ENCODE peak calls at places on chromosomes 6 and 20, in four cellular contexts. O, K, M and E are unnamed samples.

GRCh38 chr6:30396833-30397479 is 52.0 kb downstream of the RPP21 start:
- DNase-seq in O (peak), K (peak), M (peak), E (peak)

GRCh38 chr20:3922223-3922982 is 33.2 kb downstream of the PANK2 start:
- DNase-seq in O (no peak), K (no peak), M (no peak), E (peak)

GRCh38 chr20:15854871-15855270 is 718.4 kb downstream of the KIF16B start:
- DNase-seq in O (no peak), K (no peak), M (no peak), E (no peak)

GRCh38 chr6:153167907-153168306 is 36.8 kb upstream of the RGS17 start:
- DNase-seq in O (no peak), K (no peak), M (no peak), E (no peak)

GRCh38 chr6:53192590-53193232 is 44.1 kb upstream of the GCM1 start:
- DNase-seq in O (no peak), K (no peak), M (no peak), E (no peak)

GRCh38 chr20:63706027-63706695 is 1.6 kb downstream of the ARFRP1 start:
- DNase-seq in O (no peak), K (no peak), M (no peak), E (no peak)

GRCh38 chr6:24969343-24969860 is 33.6 kb upstream of the RIPOR2 start:
- DNase-seq in O (no peak), K (no peak), M (no peak), E (no peak)

GRCh38 chr6:157638779-157639178 is 184.3 kb upstream of the SNX9 start:
- DNase-seq in O (no peak), K (no peak), M (no peak), E (no peak)

GRCh38 chr6:109164331-109164730 is 69.0 kb downstream of the CEP57L1 start:
- DNase-seq in O (no peak), K (no peak), M (no peak), E (no peak)

GRCh38 chr20:46979603-46980241 is 85.1 kb downstream of the EYA2 start:
- DNase-seq in O (no peak), K (no peak), M (no peak), E (no peak)

GRCh38 chr6:107673076-107673494 is 151.0 kb downstream of the SCML4 start:
- DNase-seq in O (no peak), K (no peak), M (no peak), E (no peak)

GRCh38 chr6:22411408-22412105 is 114.7 kb upstream of the PRL start:
- DNase-seq in O (peak), K (no peak), M (no peak), E (no peak)

GRCh38 chr6:436308-437041 is 44.9 kb downstream of the IRF4 start:
- DNase-seq in O (peak), K (peak), M (peak), E (no peak)

GRCh38 chr6:70108230-70108629 is 194.7 kb downstream of the COL9A1 start:
- DNase-seq in O (peak), K (no peak), M (no peak), E (no peak)

GRCh38 chr20:25046736-25047666 is 10.9 kb downstream of the ACSS1 start:
- DNase-seq in O (no peak), K (no peak), M (no peak), E (peak)

GRCh38 chr6:1667012-1667804 is 57.5 kb downstream of the FOXC1 start:
- DNase-seq in O (peak), K (no peak), M (no peak), E (no peak)

GRCh38 chr6:124780621-124781020 is 181.6 kb upstream of the RNF217 start:
- DNase-seq in O (no peak), K (no peak), M (no peak), E (no peak)
- H3K27ac ChIP-seq in O (no peak), K (no peak), M (no peak), E (no peak)

GRCh38 chr6:105587349-105588115 is 184.7 kb upstream of the PREP start:
- DNase-seq in O (no peak), K (no peak), M (peak), E (no peak)
- H3K27ac ChIP-seq in O (peak), K (no peak), M (peak), E (no peak)

DNA sequence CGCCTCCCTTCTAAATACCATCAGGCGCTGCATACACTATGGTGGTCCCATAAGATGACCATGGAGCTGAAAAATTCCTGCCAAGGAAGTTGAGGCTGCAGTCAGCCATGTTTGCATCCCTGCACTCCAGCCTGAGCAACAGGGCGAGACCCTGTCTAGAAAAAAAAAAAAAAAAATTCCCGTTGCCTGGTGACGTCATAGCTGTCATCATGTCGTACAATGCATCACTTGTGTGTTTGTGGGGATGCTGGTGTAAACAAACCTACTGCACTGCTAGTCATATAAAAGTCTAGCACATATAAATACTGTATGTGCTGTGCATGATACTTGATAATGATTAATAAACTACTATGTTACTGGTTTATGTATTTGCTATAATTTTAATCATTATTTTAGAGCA is 132.5 kb downstream of the BANF2 start:
- DNase-seq in O (no peak), K (no peak), M (no peak), E (no peak)
- H3K27ac ChIP-seq in O (no peak), K (no peak), M (no peak), E (no peak)

GRCh38 chr6:99617131-99617530 is 10.5 kb downstream of the PRDM13 start:
- DNase-seq in O (no peak), K (no peak), M (no peak), E (no peak)
- H3K27ac ChIP-seq in O (no peak), K (no peak), M (no peak), E (no peak)

GRCh38 chr6:129853996-129854711 is 7.0 kb downstream of the TMEM244 start:
- DNase-seq in O (no peak), K (no peak), M (peak), E (no peak)
- H3K27ac ChIP-seq in O (no peak), K (no peak), M (peak), E (no peak)

GRCh38 chr6:149095842-149096241 is 221.7 kb upstream of the TAB2 start:
- DNase-seq in O (no peak), K (no peak), M (no peak), E (no peak)

GRCh38 chr6:149089508-149089907 is 228.0 kb upstream of the TAB2 start:
- DNase-seq in O (no peak), K (no peak), M (no peak), E (no peak)

GRCh38 chr6:149094156-149094555 is 223.4 kb upstream of the TAB2 start:
- DNase-seq in O (no peak), K (no peak), M (peak), E (no peak)

GRCh38 chr6:149094934-149095341 is 222.6 kb upstream of the TAB2 start:
- DNase-seq in O (no peak), K (no peak), M (peak), E (no peak)

DNA sequence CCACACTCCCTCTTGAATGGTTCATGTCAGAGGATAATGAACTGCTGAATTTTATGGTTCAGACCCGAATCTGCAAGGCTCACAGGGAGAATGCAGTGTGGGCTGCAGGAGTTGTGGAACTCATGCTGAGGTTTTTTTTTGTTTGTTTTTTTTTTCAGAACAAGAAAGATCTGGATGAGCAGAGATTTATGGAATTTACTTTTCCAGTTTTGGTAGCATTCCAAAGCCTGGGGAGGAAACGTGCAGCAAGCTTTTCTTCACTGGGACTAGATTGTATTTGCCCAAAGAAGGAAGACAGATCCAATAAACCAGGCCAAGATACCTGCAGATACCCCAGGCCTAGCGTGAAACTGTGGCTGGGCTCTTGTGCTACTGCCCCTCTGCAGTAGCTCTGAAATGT is 223.9 kb upstream of the TAB2 start:
- DNase-seq in O (no peak), K (no peak), M (peak), E (no peak)
- H3K27ac ChIP-seq in O (peak), K (no peak), M (peak), E (no peak)